ENCODE peak calls at places on chromosomes 1 and 21, in ten cellular contexts. A, C, Z, F, R, U, L, X, Q and E are unnamed samples.

GRCh38 chr1:117324357-117324756 is 42.9 kb upstream of the MAN1A2 start:
- DNase-seq in A (no peak), C (no peak), Z (no peak), F (no peak), R (no peak), U (no peak), L (no peak), X (no peak), Q (no peak), E (no peak)

GRCh38 chr1:58689167-58689566 is 10.7 kb downstream of the MYSM1 start:
- DNase-seq in A (no peak), C (no peak), Z (no peak), F (no peak), R (no peak), U (no peak), L (no peak), X (no peak), Q (no peak), E (no peak)

GRCh38 chr1:67570473-67571143 is 114.4 kb upstream of the GADD45A start:
- DNase-seq in A (no peak), C (peak; percentile 68), Z (no peak), F (peak; percentile 91), R (peak; percentile 86), U (peak; percentile 98), L (no peak), X (peak; percentile 86), Q (no peak), E (no peak)

GRCh38 chr1:185442065-185442464 is 125.0 kb upstream of the IVNS1ABP start:
- DNase-seq in A (no peak), C (no peak), Z (no peak), F (peak; percentile 61), R (no peak), U (peak; percentile 37), L (no peak), X (no peak), Q (peak; percentile 49), E (no peak)

GRCh38 chr21:34693192-34693810 is 24.5 kb downstream of the CLIC6 start:
- DNase-seq in A (no peak), C (peak; percentile 48), Z (peak; percentile 18), F (peak; percentile 80), R (peak; percentile 55), U (peak; percentile 83), L (peak; percentile 23), X (peak; percentile 39), Q (no peak), E (no peak)

GRCh38 chr1:93301131-93301530 is 44.6 kb upstream of the DR1 start:
- DNase-seq in A (no peak), C (no peak), Z (no peak), F (no peak), R (no peak), U (no peak), L (no peak), X (no peak), Q (no peak), E (no peak)

GRCh38 chr1:56852478-56852877 is 2.1 kb upstream of the C8A start:
- DNase-seq in A (no peak), C (no peak), Z (no peak), F (no peak), R (no peak), U (no peak), L (no peak), X (no peak), Q (no peak), E (no peak)

GRCh38 chr21:17388226-17388625 is 124.6 kb upstream of the CXADR start:
- DNase-seq in A (no peak), C (no peak), Z (no peak), F (no peak), R (no peak), U (no peak), L (no peak), X (no peak), Q (no peak), E (no peak)

GRCh38 chr1:20701847-20702246 is 16.0 kb downstream of the KIF17 start:
- DNase-seq in A (no peak), C (no peak), Z (no peak), F (no peak), R (no peak), U (no peak), L (no peak), X (no peak), Q (no peak), E (no peak)

GRCh38 chr1:20703124-20703756 is 14.6 kb downstream of the KIF17 start:
- DNase-seq in A (no peak), C (no peak), Z (no peak), F (no peak), R (no peak), U (no peak), L (no peak), X (no peak), Q (no peak), E (no peak)

GRCh38 chr1:20701446-20701845 is 16.4 kb downstream of the KIF17 start:
- DNase-seq in A (no peak), C (no peak), Z (no peak), F (no peak), R (no peak), U (no peak), L (no peak), X (no peak), Q (no peak), E (no peak)

GRCh38 chr1:20700636-20701215 is 17.1 kb downstream of the KIF17 start:
- DNase-seq in A (no peak), C (no peak), Z (no peak), F (no peak), R (no peak), U (no peak), L (no peak), X (no peak), Q (no peak), E (no peak)

GRCh38 chr1:20702416-20702815 is 15.4 kb downstream of the KIF17 start:
- DNase-seq in A (no peak), C (no peak), Z (no peak), F (peak; percentile 57), R (peak; percentile 18), U (peak; percentile 48), L (no peak), X (no peak), Q (no peak), E (no peak)
- TF ChIP-seq CTCF in A (peak; percentile 52), C (peak; percentile 38), Z (no peak), F (peak; percentile 78), R (peak; percentile 66), U (peak; percentile 58), L (peak; percentile 36), X (peak; percentile 66), Q (peak; percentile 2), E (peak; percentile 29)

GRCh38 chr1:34019741-34020552 is 145.1 kb downstream of the CSMD2 start:
- DNase-seq in A (no peak), C (no peak), Z (no peak), F (no peak), R (no peak), U (no peak), L (no peak), X (no peak), Q (no peak), E (no peak)

GRCh38 chr1:34009340-34009975 is 145.6 kb downstream of the HMGB4 start:
- DNase-seq in A (no peak), C (no peak), Z (no peak), F (no peak), R (no peak), U (no peak), L (no peak), X (no peak), Q (no peak), E (no peak)

GRCh38 chr1:34013136-34013535 is 149.3 kb downstream of the HMGB4 start:
- DNase-seq in A (no peak), C (no peak), Z (no peak), F (no peak), R (no peak), U (no peak), L (no peak), X (no peak), Q (no peak), E (no peak)

DNA sequence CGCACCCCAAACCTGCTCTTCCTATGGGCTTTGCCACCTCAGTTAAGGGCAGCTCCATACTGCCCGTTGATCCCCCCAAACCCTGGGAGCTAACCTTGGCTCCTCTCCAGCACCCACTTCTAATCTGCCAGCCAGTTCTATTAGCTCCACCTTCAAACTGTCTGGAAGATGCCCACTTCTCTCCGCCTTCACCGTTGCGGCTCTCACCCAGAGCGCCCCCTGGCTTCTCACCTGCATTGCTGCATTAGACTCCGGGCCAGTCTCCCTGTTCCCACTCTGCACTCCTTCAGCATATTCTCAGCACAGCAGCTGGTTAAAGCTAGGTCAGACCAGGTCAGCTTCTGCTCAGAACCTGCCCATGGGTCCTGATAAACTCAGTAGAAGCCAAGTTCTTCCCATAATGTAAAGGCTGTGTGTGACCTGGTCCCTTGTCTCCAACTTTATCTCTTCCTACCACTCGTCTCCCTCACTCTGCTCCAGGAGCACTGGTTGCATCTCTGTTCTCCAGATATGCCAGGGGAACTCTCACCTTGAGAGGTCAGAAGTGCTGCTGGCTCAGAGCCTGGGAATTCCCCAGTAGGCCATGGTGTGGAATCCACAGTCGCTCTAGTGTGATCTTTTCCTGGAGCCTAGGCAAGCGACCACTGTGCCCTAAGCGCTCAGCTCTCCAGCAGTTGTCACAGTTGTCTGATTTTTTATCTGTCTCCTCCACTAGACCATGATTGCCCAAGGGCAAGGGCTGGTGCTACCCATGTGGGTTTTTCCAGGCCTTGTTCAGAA is 150.3 kb downstream of the HMGB4 start:
- DNase-seq in A (no peak), C (no peak), Z (no peak), F (no peak), R (no peak), U (no peak), L (peak; percentile 46), X (no peak), Q (peak; percentile 56), E (no peak)
- TF ChIP-seq CTCF in A (peak; percentile 46), C (peak; percentile 67), Z (no peak), F (no peak), R (peak; percentile 57), U (no peak), L (peak; percentile 59), X (peak; percentile 57), Q (peak; percentile 29), E (peak; percentile 14)

GRCh38 chr1:211741799-211742198 is 66.4 kb upstream of the NEK2 start:
- DNase-seq in A (no peak), C (no peak), Z (no peak), F (no peak), R (no peak), U (peak; percentile 29), L (no peak), X (no peak), Q (no peak), E (no peak)

GRCh38 chr1:211742272-211742671 is 66.9 kb upstream of the NEK2 start:
- DNase-seq in A (no peak), C (no peak), Z (no peak), F (no peak), R (no peak), U (no peak), L (no peak), X (no peak), Q (no peak), E (no peak)

GRCh38 chr1:211742889-211743529 is 67.6 kb upstream of the NEK2 start:
- DNase-seq in A (no peak), C (no peak), Z (no peak), F (no peak), R (no peak), U (no peak), L (no peak), X (no peak), Q (no peak), E (no peak)

GRCh38 chr1:211739671-211740411 is 64.4 kb upstream of the NEK2 start:
- DNase-seq in A (no peak), C (no peak), Z (no peak), F (no peak), R (no peak), U (no peak), L (no peak), X (no peak), Q (no peak), E (no peak)

GRCh38 chr1:211741116-211741515 is 65.7 kb upstream of the NEK2 start:
- DNase-seq in A (no peak), C (no peak), Z (no peak), F (no peak), R (no peak), U (no peak), L (no peak), X (no peak), Q (no peak), E (no peak)
- TF ChIP-seq CTCF in A (no peak), C (no peak), Z (no peak), F (peak; percentile 6), R (no peak), U (no peak), L (no peak), X (no peak), Q (no peak), E (no peak)

GRCh38 chr1:182525342-182525741 is 63.7 kb downstream of the RNASEL start:
- DNase-seq in A (no peak), C (no peak), Z (no peak), F (no peak), R (no peak), U (no peak), L (no peak), X (no peak), Q (no peak), E (no peak)

GRCh38 chr1:182527680-182528079 is 61.4 kb downstream of the RNASEL start:
- DNase-seq in A (no peak), C (no peak), Z (no peak), F (no peak), R (no peak), U (peak; percentile 4), L (no peak), X (no peak), Q (no peak), E (no peak)
- TF ChIP-seq CTCF in A (no peak), C (no peak), Z (no peak), F (peak; percentile 29), R (no peak), U (peak; percentile 14), L (no peak), X (no peak), Q (no peak), E (no peak)